ENCODE peak calls at places on chromosomes 2 and 18, in six cellular contexts. E is GM12878, Z is HCT116, S is K562, G is HepG2, H is H1. U is an unnamed sample.

GRCh38 chr2:200702646-200703118 is 109.0 kb upstream of the BZW1 start:
- DNase-seq in E (no peak), Z (no peak), S (no peak), G (peak), H (no peak), U (no peak)

GRCh38 chr18:64219511-64219910 is 70.6 kb upstream of the LINC00305 start:
- DNase-seq in E (no peak), Z (no peak), S (no peak), G (no peak), H (no peak), U (no peak)

GRCh38 chr2:108288534-108289106 is at the start of gene SULT1C2:
- DNase-seq in E (no peak), Z (peak), S (no peak), G (peak), H (peak), U (peak)

GRCh38 chr18:59211629-59212028 is 8.3 kb upstream of the GRP start:
- DNase-seq in E (no peak), Z (no peak), S (no peak), G (no peak), H (no peak), U (no peak)

GRCh38 chr2:41933585-41934322 is 114.1 kb upstream of the PKDCC start:
- DNase-seq in E (no peak), Z (no peak), S (no peak), G (no peak), H (no peak), U (no peak)

GRCh38 chr2:69177063-69177771 is 164.2 kb downstream of the ANTXR1 start:
- DNase-seq in E (no peak), Z (no peak), S (peak), G (peak), H (peak), U (peak)

GRCh38 chr2:611519-611918 is 65.7 kb downstream of the TMEM18 start:
- DNase-seq in E (no peak), Z (no peak), S (no peak), G (no peak), H (no peak), U (no peak)

GRCh38 chr2:184698476-184698875 is 100.1 kb downstream of the ZNF804A start:
- DNase-seq in E (no peak), Z (no peak), S (no peak), G (no peak), H (no peak), U (no peak)

GRCh38 chr2:43081131-43081745 is 145.2 kb downstream of the ZFP36L2 start:
- DNase-seq in E (no peak), Z (no peak), S (no peak), G (no peak), H (no peak), U (no peak)

GRCh38 chr2:16081316-16082200 is 141.2 kb downstream of the MYCN start:
- DNase-seq in E (no peak), Z (no peak), S (no peak), G (no peak), H (no peak), U (no peak)
- TF ChIP-seq YY1 in E (no peak), Z (no peak), S (no peak), G (no peak), H (no peak), U (no peak)

GRCh38 chr2:187429989-187430388 is 18.1 kb downstream of the CALCRL start:
- DNase-seq in E (no peak), Z (no peak), S (no peak), G (no peak), H (no peak), U (no peak)
- TF ChIP-seq ZNF274 in E (no peak), Z (no peak), S (no peak), G (no peak), H (no peak), U (no peak)

GRCh38 chr2:172073518-172073917 is 11.8 kb upstream of the DLX1 start:
- DNase-seq in E (no peak), Z (no peak), S (no peak), G (no peak), H (no peak), U (no peak)

GRCh38 chr2:172072279-172072678 is 13.0 kb upstream of the DLX1 start:
- DNase-seq in E (no peak), Z (no peak), S (no peak), G (no peak), H (no peak), U (no peak)

GRCh38 chr2:172066394-172066863 is 18.9 kb upstream of the DLX1 start:
- DNase-seq in E (no peak), Z (no peak), S (no peak), G (no peak), H (no peak), U (no peak)

GRCh38 chr2:172074254-172074653 is 11.1 kb upstream of the DLX1 start:
- DNase-seq in E (no peak), Z (no peak), S (no peak), G (no peak), H (no peak), U (no peak)

GRCh38 chr2:172070936-172071335 is 14.4 kb upstream of the DLX1 start:
- DNase-seq in E (no peak), Z (no peak), S (no peak), G (no peak), H (no peak), U (no peak)
- H3K4me3 ChIP-seq in E (no peak), Z (no peak), S (no peak), G (no peak), H (no peak), U (no peak)

DNA sequence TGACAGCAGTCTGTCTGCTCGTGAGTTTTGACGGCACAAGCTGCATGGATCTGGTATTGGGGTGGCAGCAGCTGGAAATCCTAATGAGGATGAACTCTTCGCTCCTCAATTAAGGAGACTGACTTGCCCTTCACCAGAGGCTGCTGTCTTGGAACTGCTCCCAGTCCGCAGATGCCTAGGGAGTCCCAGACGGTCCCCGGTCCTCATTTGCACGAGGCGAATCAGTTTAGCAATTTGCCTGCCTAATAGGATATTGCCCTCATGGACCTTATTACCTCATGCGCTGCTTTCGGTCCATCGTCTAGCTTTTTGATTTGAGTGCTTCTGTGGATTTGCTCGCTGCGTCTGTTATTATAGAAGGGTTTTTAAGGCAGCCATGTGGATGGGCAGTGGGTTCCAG is 40.6 kb downstream of the ASAP2 start:
- DNase-seq in E (no peak), Z (no peak), S (no peak), G (no peak), H (no peak), U (no peak)
- TF ChIP-seq YY1 in E (no peak), Z (no peak), S (no peak), G (no peak), H (no peak), U (no peak)